ENCODE peak calls at places on chromosomes 16 and 17, in five cellular contexts. C is AG09309; I is stimulated activated CD4-positive, alpha-beta T cell treated with anti-CD3 and anti-CD28 coated beads, Interleukin-15, amount 100 ng/mL, for 1 hour; H is foreskin fibroblast; E is activated naive CD4-positive, alpha-beta T cell treated with Interleukin-2 at 50 U/mL for 16 hours. S is an unnamed sample.

GRCh38 chr17:71902931-71903506 is 217.8 kb upstream of the SOX9 start:
- DNase-seq in C (no peak), I (no peak), H (no peak), E (no peak), S (no peak)

GRCh38 chr16:86929149-86929871 is 351.0 kb downstream of the FOXL1 start:
- DNase-seq in C (no peak), I (no peak), H (peak; percentile 30), E (no peak), S (no peak)

GRCh38 chr17:61456688-61457225 is 4.5 kb downstream of the TBX4 start:
- DNase-seq in C (no peak), I (no peak), H (no peak), E (no peak), S (no peak)

GRCh38 chr16:74774223-74775139 is at the start of gene FA2H:
- DNase-seq in C (no peak), I (peak; percentile 28), H (peak; percentile 6), E (peak; percentile 67), S (peak; percentile 14)

GRCh38 chr17:74211929-74212261 is 1.5 kb upstream of the TTYH2 start:
- DNase-seq in C (no peak), I (no peak), H (no peak), E (peak; percentile 12), S (no peak)

GRCh38 chr17:62671553-62671952 is 44.1 kb downstream of the MRC2 start:
- DNase-seq in C (no peak), I (no peak), H (no peak), E (no peak), S (no peak)

GRCh38 chr17:13346081-13346533 is 255.6 kb downstream of the HS3ST3A1 start:
- DNase-seq in C (peak; percentile 90), I (no peak), H (peak; percentile 96), E (no peak), S (no peak)

GRCh38 chr16:57994778-57995177 is 5.7 kb downstream of the ZNF319 start:
- DNase-seq in C (no peak), I (no peak), H (no peak), E (peak; percentile 50), S (no peak)

GRCh38 chr16:81885976-81886586 is 107.0 kb downstream of the PLCG2 start:
- DNase-seq in C (no peak), I (no peak), H (peak; percentile 13), E (no peak), S (no peak)

GRCh38 chr17:42459983-42460300 is 1.3 kb downstream of the ATP6V0A1 start:
- DNase-seq in C (no peak), I (no peak), H (no peak), E (peak; percentile 17), S (no peak)